ENCODE peak calls at places on chromosomes 4 and X, in ten cellular contexts. One of them, this sample, is unnamed.

GRCh38 chr4:38723114-38723513 is 59.1 kb downstream of the KLF3 start:
- DNase-seq in H1: no peak
- DNase-seq in PC-3: no peak
- DNase-seq in K562: no peak
- DNase-seq in Karpas-422: no peak
- DNase-seq in HCT116: no peak
- DNase-seq in GM23248: no peak
- DNase-seq in fibroblast of lung: no peak
- DNase-seq in MM.1S: no peak
- DNase-seq in IMR-90: no peak
- DNase-seq in this sample: no peak

GRCh38 chrX:63282077-63282476 is 69.1 kb downstream of the SPIN4 start:
- DNase-seq in Karpas-422: no peak
- DNase-seq in HCT116: no peak
- DNase-seq in MM.1S: no peak
- DNase-seq in H1: no peak
- DNase-seq in fibroblast of lung: no peak
- DNase-seq in GM23248: no peak
- DNase-seq in PC-3: no peak
- DNase-seq in IMR-90: no peak
- DNase-seq in K562: no peak
- DNase-seq in this sample: no peak

GRCh38 chr4:82988323-82988832 is 22.2 kb downstream of the LIN54 start:
- DNase-seq in GM23248: peak; percentile 82
- DNase-seq in IMR-90: peak; percentile 95
- DNase-seq in K562: no peak
- DNase-seq in PC-3: peak; percentile 19
- DNase-seq in HCT116: no peak
- DNase-seq in Karpas-422: no peak
- DNase-seq in H1: no peak
- DNase-seq in fibroblast of lung: peak; percentile 83
- DNase-seq in MM.1S: no peak
- DNase-seq in this sample: no peak

GRCh38 chr4:148330724-148331123 is 111.5 kb downstream of the NR3C2 start:
- DNase-seq in K562: no peak
- DNase-seq in PC-3: no peak
- DNase-seq in GM23248: no peak
- DNase-seq in fibroblast of lung: no peak
- DNase-seq in MM.1S: no peak
- DNase-seq in H1: no peak
- DNase-seq in HCT116: no peak
- DNase-seq in Karpas-422: no peak
- DNase-seq in IMR-90: no peak
- DNase-seq in this sample: no peak

GRCh38 chr4:151407466-151408379 is 1.3 kb upstream of the FHIP1A start:
- DNase-seq in GM23248: no peak
- DNase-seq in fibroblast of lung: peak; percentile 14
- DNase-seq in MM.1S: peak; percentile 95
- DNase-seq in K562: no peak
- DNase-seq in PC-3: peak; percentile 37
- DNase-seq in HCT116: no peak
- DNase-seq in H1: no peak
- DNase-seq in IMR-90: no peak
- DNase-seq in Karpas-422: no peak
- DNase-seq in this sample: peak; percentile 48

GRCh38 chrX:31199770-31200114 is 127.9 kb upstream of the FTHL17 start:
- DNase-seq in IMR-90: no peak
- DNase-seq in PC-3: no peak
- DNase-seq in K562: no peak
- DNase-seq in GM23248: no peak
- DNase-seq in HCT116: no peak
- DNase-seq in H1: no peak
- DNase-seq in MM.1S: no peak
- DNase-seq in Karpas-422: no peak
- DNase-seq in fibroblast of lung: no peak
- DNase-seq in this sample: no peak

GRCh38 chrX:42776195-42776594 is 1.8 kb downstream of the PPP1R2C start:
- DNase-seq in K562: no peak
- DNase-seq in GM23248: no peak
- DNase-seq in fibroblast of lung: peak; percentile 55
- DNase-seq in HCT116: no peak
- DNase-seq in MM.1S: no peak
- DNase-seq in H1: no peak
- DNase-seq in IMR-90: no peak
- DNase-seq in Karpas-422: no peak
- DNase-seq in PC-3: no peak
- DNase-seq in this sample: peak; percentile 7

GRCh38 chr4:22237155-22237751 is 278.6 kb downstream of the ADGRA3 start:
- DNase-seq in IMR-90: peak; percentile 13
- DNase-seq in MM.1S: peak; percentile 81
- DNase-seq in PC-3: peak; percentile 37
- DNase-seq in H1: peak; percentile 43
- DNase-seq in K562: no peak
- DNase-seq in fibroblast of lung: no peak
- DNase-seq in HCT116: peak; percentile 29
- DNase-seq in GM23248: peak; percentile 12
- DNase-seq in Karpas-422: peak; percentile 66
- DNase-seq in this sample: no peak

GRCh38 chr4:103424853-103425252 is 226.7 kb upstream of the CENPE start:
- DNase-seq in Karpas-422: no peak
- DNase-seq in H1: no peak
- DNase-seq in IMR-90: no peak
- DNase-seq in fibroblast of lung: no peak
- DNase-seq in GM23248: peak; percentile 2
- DNase-seq in PC-3: peak; percentile 74
- DNase-seq in MM.1S: no peak
- DNase-seq in K562: no peak
- DNase-seq in HCT116: no peak
- DNase-seq in this sample: no peak

GRCh38 chrX:49278081-49278480 is 8.5 kb downstream of the PPP1R3F start:
- DNase-seq in GM23248: no peak
- DNase-seq in MM.1S: no peak
- DNase-seq in K562: no peak
- DNase-seq in HCT116: no peak
- DNase-seq in Karpas-422: peak; percentile 9
- DNase-seq in H1: no peak
- DNase-seq in PC-3: no peak
- DNase-seq in fibroblast of lung: no peak
- DNase-seq in IMR-90: no peak
- DNase-seq in this sample: no peak

GRCh38 chrX:49276207-49276606 is 6.6 kb downstream of the PPP1R3F start:
- DNase-seq in GM23248: no peak
- DNase-seq in H1: no peak
- DNase-seq in PC-3: no peak
- DNase-seq in MM.1S: no peak
- DNase-seq in fibroblast of lung: no peak
- DNase-seq in HCT116: no peak
- DNase-seq in Karpas-422: no peak
- DNase-seq in IMR-90: no peak
- DNase-seq in K562: no peak
- DNase-seq in this sample: no peak

GRCh38 chrX:49273181-49273727 is 3.7 kb downstream of the PPP1R3F start:
- DNase-seq in GM23248: no peak
- DNase-seq in K562: no peak
- DNase-seq in MM.1S: no peak
- DNase-seq in PC-3: no peak
- DNase-seq in HCT116: no peak
- DNase-seq in IMR-90: no peak
- DNase-seq in H1: no peak
- DNase-seq in Karpas-422: no peak
- DNase-seq in fibroblast of lung: no peak
- DNase-seq in this sample: peak; percentile 22

GRCh38 chrX:49276671-49277519 is 7.3 kb downstream of the PPP1R3F start:
- DNase-seq in PC-3: no peak
- DNase-seq in HCT116: no peak
- DNase-seq in MM.1S: no peak
- DNase-seq in IMR-90: peak; percentile 41
- DNase-seq in K562: no peak
- DNase-seq in H1: no peak
- DNase-seq in GM23248: peak; percentile 38
- DNase-seq in Karpas-422: peak; percentile 34
- DNase-seq in fibroblast of lung: peak; percentile 3
- DNase-seq in this sample: no peak

GRCh38 chrX:49277520-49277799 is 7.9 kb downstream of the PPP1R3F start:
- DNase-seq in PC-3: no peak
- DNase-seq in IMR-90: no peak
- DNase-seq in K562: no peak
- DNase-seq in MM.1S: no peak
- DNase-seq in H1: no peak
- DNase-seq in Karpas-422: peak; percentile 37
- DNase-seq in fibroblast of lung: no peak
- DNase-seq in GM23248: no peak
- DNase-seq in HCT116: no peak
- DNase-seq in this sample: no peak
- H2AFZ ChIP-seq in PC-3: no peak overlapping the region
- H2AFZ ChIP-seq in IMR-90: no peak overlapping the region
- H2AFZ ChIP-seq in K562: peak overlapping the region; percentile 44
- H2AFZ ChIP-seq in MM.1S: no peak overlapping the region
- H2AFZ ChIP-seq in H1: no peak overlapping the region
- H2AFZ ChIP-seq in Karpas-422: no peak overlapping the region
- H2AFZ ChIP-seq in fibroblast of lung: no peak overlapping the region
- H2AFZ ChIP-seq in GM23248: no peak overlapping the region
- H2AFZ ChIP-seq in HCT116: no peak overlapping the region
- H2AFZ ChIP-seq in this sample: no peak overlapping the region

DNA sequence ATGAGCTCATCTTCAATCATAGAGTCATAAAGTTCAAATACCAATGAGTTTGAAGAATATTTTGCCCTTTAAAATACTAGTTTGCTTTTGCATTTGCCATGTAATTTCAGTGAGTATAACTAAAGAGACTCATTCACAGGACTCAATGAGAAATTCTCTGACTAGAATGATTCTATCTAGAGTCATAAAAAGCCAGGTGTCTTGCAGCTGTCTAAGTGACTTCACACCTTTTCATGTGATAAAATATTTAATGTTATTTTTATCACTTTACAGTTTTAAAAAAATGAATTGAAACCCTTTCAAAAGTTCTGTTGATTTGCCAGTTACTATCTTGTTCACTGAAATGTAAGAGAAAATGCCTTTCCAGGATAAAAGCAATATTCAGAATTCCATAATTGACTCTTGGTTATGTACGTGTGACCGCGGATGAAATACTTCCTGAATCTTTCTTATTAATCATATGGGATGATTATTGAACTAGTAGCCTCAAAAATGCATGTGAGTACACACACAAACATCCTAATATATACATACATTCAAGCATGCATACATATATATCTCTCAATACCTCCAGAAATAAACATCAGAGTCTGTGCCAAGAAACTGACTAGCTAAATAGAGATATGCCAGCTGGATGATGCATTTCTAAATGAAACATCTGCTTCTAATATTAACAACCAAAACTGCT is 87.0 kb downstream of the GABRB1 start:
- DNase-seq in IMR-90: peak; percentile 81
- DNase-seq in Karpas-422: no peak
- DNase-seq in HCT116: no peak
- DNase-seq in PC-3: no peak
- DNase-seq in fibroblast of lung: no peak
- DNase-seq in GM23248: no peak
- DNase-seq in K562: no peak
- DNase-seq in MM.1S: no peak
- DNase-seq in H1: no peak
- DNase-seq in this sample: no peak
- H3K9ac ChIP-seq in IMR-90: no peak overlapping the region
- H3K9ac ChIP-seq in Karpas-422: no peak overlapping the region
- H3K9ac ChIP-seq in HCT116: no peak overlapping the region
- H3K9ac ChIP-seq in PC-3: no peak overlapping the region
- H3K9ac ChIP-seq in fibroblast of lung: no peak overlapping the region
- H3K9ac ChIP-seq in GM23248: no peak overlapping the region
- H3K9ac ChIP-seq in K562: no peak overlapping the region
- H3K9ac ChIP-seq in MM.1S: no peak overlapping the region
- H3K9ac ChIP-seq in H1: no peak overlapping the region
- H3K9ac ChIP-seq in this sample: no peak overlapping the region

GRCh38 chr4:176002007-176002623 is 63.5 kb upstream of the WDR17 start:
- DNase-seq in PC-3: peak; percentile 34
- DNase-seq in HCT116: peak; percentile 18
- DNase-seq in K562: no peak
- DNase-seq in fibroblast of lung: peak; percentile 31
- DNase-seq in IMR-90: no peak
- DNase-seq in Karpas-422: no peak
- DNase-seq in GM23248: peak; percentile 34
- DNase-seq in H1: peak; percentile 5
- DNase-seq in MM.1S: peak; percentile 77
- DNase-seq in this sample: no peak

GRCh38 chr4:175997291-175997690 is 68.3 kb upstream of the WDR17 start:
- DNase-seq in Karpas-422: no peak
- DNase-seq in IMR-90: no peak
- DNase-seq in GM23248: no peak
- DNase-seq in fibroblast of lung: no peak
- DNase-seq in H1: no peak
- DNase-seq in HCT116: no peak
- DNase-seq in K562: no peak
- DNase-seq in PC-3: no peak
- DNase-seq in MM.1S: no peak
- DNase-seq in this sample: no peak

GRCh38 chr4:176001171-176002006 is 64.3 kb upstream of the WDR17 start:
- DNase-seq in IMR-90: peak; percentile 0
- DNase-seq in K562: no peak
- DNase-seq in GM23248: peak; percentile 24
- DNase-seq in MM.1S: no peak
- DNase-seq in PC-3: no peak
- DNase-seq in HCT116: peak; percentile 15
- DNase-seq in H1: peak; percentile 53
- DNase-seq in fibroblast of lung: peak; percentile 57
- DNase-seq in Karpas-422: no peak
- DNase-seq in this sample: no peak

GRCh38 chr4:175998782-175999181 is 66.9 kb upstream of the WDR17 start:
- DNase-seq in MM.1S: no peak
- DNase-seq in H1: peak; percentile 43
- DNase-seq in IMR-90: no peak
- DNase-seq in HCT116: peak; percentile 47
- DNase-seq in Karpas-422: no peak
- DNase-seq in fibroblast of lung: no peak
- DNase-seq in K562: no peak
- DNase-seq in GM23248: no peak
- DNase-seq in PC-3: peak; percentile 50
- DNase-seq in this sample: no peak

DNA sequence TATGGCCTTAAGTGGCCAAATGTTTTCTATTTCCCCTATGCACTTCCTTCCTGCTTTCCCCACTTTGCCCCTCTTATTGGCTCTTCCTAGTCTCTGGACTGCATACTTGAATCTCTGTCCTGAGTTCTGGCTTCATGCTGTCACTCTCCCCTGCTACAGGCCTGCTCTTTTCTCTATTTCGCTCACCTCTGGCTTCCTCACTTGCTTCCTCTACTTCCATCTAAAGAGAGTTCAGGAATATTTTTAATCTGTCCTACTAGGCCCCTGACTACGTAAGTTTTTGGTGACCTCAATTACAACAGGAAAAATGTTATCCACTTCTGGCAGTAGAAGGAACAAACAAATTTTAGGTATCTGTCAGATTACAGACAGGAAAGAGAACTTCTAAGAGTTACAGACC is 65.7 kb upstream of the WDR17 start:
- DNase-seq in MM.1S: no peak
- DNase-seq in HCT116: no peak
- DNase-seq in GM23248: no peak
- DNase-seq in H1: no peak
- DNase-seq in K562: no peak
- DNase-seq in fibroblast of lung: no peak
- DNase-seq in Karpas-422: no peak
- DNase-seq in PC-3: no peak
- DNase-seq in IMR-90: no peak
- DNase-seq in this sample: no peak
- H2AFZ ChIP-seq in MM.1S: no peak overlapping the region
- H2AFZ ChIP-seq in HCT116: no peak overlapping the region
- H2AFZ ChIP-seq in GM23248: no peak overlapping the region
- H2AFZ ChIP-seq in H1: no peak overlapping the region
- H2AFZ ChIP-seq in K562: no peak overlapping the region
- H2AFZ ChIP-seq in fibroblast of lung: no peak overlapping the region
- H2AFZ ChIP-seq in Karpas-422: no peak overlapping the region
- H2AFZ ChIP-seq in PC-3: no peak overlapping the region
- H2AFZ ChIP-seq in IMR-90: no peak overlapping the region
- H2AFZ ChIP-seq in this sample: no peak overlapping the region

GRCh38 chr4:7233601-7234000 is 41.3 kb downstream of the SORCS2 start:
- DNase-seq in K562: no peak
- DNase-seq in fibroblast of lung: no peak
- DNase-seq in IMR-90: no peak
- DNase-seq in Karpas-422: no peak
- DNase-seq in H1: no peak
- DNase-seq in HCT116: no peak
- DNase-seq in PC-3: no peak
- DNase-seq in GM23248: no peak
- DNase-seq in MM.1S: no peak
- DNase-seq in this sample: no peak
- H3K9ac ChIP-seq in K562: no peak overlapping the region
- H3K9ac ChIP-seq in fibroblast of lung: no peak overlapping the region
- H3K9ac ChIP-seq in IMR-90: no peak overlapping the region
- H3K9ac ChIP-seq in Karpas-422: no peak overlapping the region
- H3K9ac ChIP-seq in H1: no peak overlapping the region
- H3K9ac ChIP-seq in HCT116: no peak overlapping the region
- H3K9ac ChIP-seq in PC-3: no peak overlapping the region
- H3K9ac ChIP-seq in GM23248: no peak overlapping the region
- H3K9ac ChIP-seq in MM.1S: no peak overlapping the region
- H3K9ac ChIP-seq in this sample: no peak overlapping the region